ENCODE peak calls at places on chromosomes 2 and 18, in four cellular contexts. One of them, this sample, is unnamed.

GRCh38 chr2:201233192-201234166 is 26.9 kb upstream of the CASP8 start:
- DNase-seq in C1 segment of cervical spinal cord: no peak
- DNase-seq in AG04450: no peak
- DNase-seq in stimulated activated CD4-positive, alpha-beta T cell treated with anti-CD3 and anti-CD28 coated beads, Interleukin-2, amount 100 ng/mL, for 48 hours: peak; percentile 77
- DNase-seq in this sample: peak; percentile 86

GRCh38 chr18:74166397-74166796 is 18.1 kb downstream of the TIMM21 start:
- DNase-seq in C1 segment of cervical spinal cord: no peak
- DNase-seq in AG04450: no peak
- DNase-seq in stimulated activated CD4-positive, alpha-beta T cell treated with anti-CD3 and anti-CD28 coated beads, Interleukin-2, amount 100 ng/mL, for 48 hours: no peak
- DNase-seq in this sample: no peak

GRCh38 chr2:60759654-60760053 is 3.6 kb downstream of the PAPOLG start:
- DNase-seq in C1 segment of cervical spinal cord: no peak
- DNase-seq in AG04450: no peak
- DNase-seq in stimulated activated CD4-positive, alpha-beta T cell treated with anti-CD3 and anti-CD28 coated beads, Interleukin-2, amount 100 ng/mL, for 48 hours: no peak
- DNase-seq in this sample: no peak

GRCh38 chr2:160205511-160205910 is 5.4 kb upstream of the ITGB6 start:
- DNase-seq in C1 segment of cervical spinal cord: no peak
- DNase-seq in AG04450: peak; percentile 69
- DNase-seq in stimulated activated CD4-positive, alpha-beta T cell treated with anti-CD3 and anti-CD28 coated beads, Interleukin-2, amount 100 ng/mL, for 48 hours: no peak
- DNase-seq in this sample: no peak

GRCh38 chr2:78351208-78351607 is 674.3 kb upstream of the REG3G start:
- DNase-seq in C1 segment of cervical spinal cord: no peak
- DNase-seq in AG04450: no peak
- DNase-seq in stimulated activated CD4-positive, alpha-beta T cell treated with anti-CD3 and anti-CD28 coated beads, Interleukin-2, amount 100 ng/mL, for 48 hours: no peak
- DNase-seq in this sample: no peak

GRCh38 chr2:3867451-3867850 is 164.1 kb downstream of the DCDC2C start:
- DNase-seq in C1 segment of cervical spinal cord: no peak
- DNase-seq in AG04450: no peak
- DNase-seq in stimulated activated CD4-positive, alpha-beta T cell treated with anti-CD3 and anti-CD28 coated beads, Interleukin-2, amount 100 ng/mL, for 48 hours: no peak
- DNase-seq in this sample: no peak

GRCh38 chr2:33000986-33001385 is 54.2 kb downstream of the LTBP1 start:
- DNase-seq in C1 segment of cervical spinal cord: no peak
- DNase-seq in AG04450: peak; percentile 55
- DNase-seq in stimulated activated CD4-positive, alpha-beta T cell treated with anti-CD3 and anti-CD28 coated beads, Interleukin-2, amount 100 ng/mL, for 48 hours: no peak
- DNase-seq in this sample: no peak

GRCh38 chr2:233449921-233450853 is 95.9 kb downstream of the DGKD start:
- DNase-seq in C1 segment of cervical spinal cord: no peak
- DNase-seq in AG04450: no peak
- DNase-seq in stimulated activated CD4-positive, alpha-beta T cell treated with anti-CD3 and anti-CD28 coated beads, Interleukin-2, amount 100 ng/mL, for 48 hours: no peak
- DNase-seq in this sample: no peak

GRCh38 chr2:38168710-38169480 is 92.9 kb upstream of the CYP1B1 start:
- DNase-seq in C1 segment of cervical spinal cord: no peak
- DNase-seq in AG04450: no peak
- DNase-seq in stimulated activated CD4-positive, alpha-beta T cell treated with anti-CD3 and anti-CD28 coated beads, Interleukin-2, amount 100 ng/mL, for 48 hours: no peak
- DNase-seq in this sample: no peak

GRCh38 chr2:66790651-66791181 is 355.8 kb downstream of the MEIS1 start:
- DNase-seq in C1 segment of cervical spinal cord: no peak
- DNase-seq in AG04450: no peak
- DNase-seq in stimulated activated CD4-positive, alpha-beta T cell treated with anti-CD3 and anti-CD28 coated beads, Interleukin-2, amount 100 ng/mL, for 48 hours: no peak
- DNase-seq in this sample: no peak

GRCh38 chr18:42274488-42275137 is 319.6 kb downstream of the PIK3C3 start:
- DNase-seq in C1 segment of cervical spinal cord: no peak
- DNase-seq in AG04450: no peak
- DNase-seq in stimulated activated CD4-positive, alpha-beta T cell treated with anti-CD3 and anti-CD28 coated beads, Interleukin-2, amount 100 ng/mL, for 48 hours: no peak
- DNase-seq in this sample: no peak

GRCh38 chr2:12227941-12228608 is 481.6 kb downstream of the LPIN1 start:
- DNase-seq in C1 segment of cervical spinal cord: no peak
- DNase-seq in AG04450: peak; percentile 15
- DNase-seq in stimulated activated CD4-positive, alpha-beta T cell treated with anti-CD3 and anti-CD28 coated beads, Interleukin-2, amount 100 ng/mL, for 48 hours: no peak
- DNase-seq in this sample: no peak

GRCh38 chr2:11102466-11102865 is 52.8 kb upstream of the SLC66A3 start:
- DNase-seq in C1 segment of cervical spinal cord: no peak
- DNase-seq in AG04450: no peak
- DNase-seq in stimulated activated CD4-positive, alpha-beta T cell treated with anti-CD3 and anti-CD28 coated beads, Interleukin-2, amount 100 ng/mL, for 48 hours: no peak
- DNase-seq in this sample: no peak

This sample was measured in stimulated activated naive CD4-positive, alpha-beta T cell.